ENCODE peak calls at places on chromosomes 6 and 20, in seven cellular contexts. E is coronary artery, M is type B pancreatic cell, N is HFFc6, Y is PC-9, A is AG09309, Z is fibroblast of mammary gland. F is an unnamed sample.

GRCh38 chr6:12585497-12585958 is 131.0 kb upstream of the PHACTR1 start:
- DNase-seq in Z (no peak), M (no peak), Y (no peak), A (no peak), N (no peak), E (no peak), F (no peak)

GRCh38 chr20:21505161-21505809 is 8.6 kb downstream of the NKX2-2 start:
- DNase-seq in E (peak; percentile 73), N (peak; percentile 25), A (no peak), Z (peak; percentile 56), M (peak; percentile 90), Y (peak; percentile 54), F (peak; percentile 53)

GRCh38 chr6:3340358-3340798 is 81.6 kb downstream of the PSMG4 start:
- DNase-seq in N (no peak), A (no peak), M (no peak), Z (peak; percentile 85), E (no peak), Y (no peak), F (no peak)

GRCh38 chr6:11196511-11197174 is 35.8 kb downstream of the NEDD9 start:
- DNase-seq in N (peak; percentile 85), E (no peak), A (peak; percentile 76), Z (peak; percentile 34), M (no peak), Y (no peak), F (no peak)

GRCh38 chr20:5197270-5197827 is 70.5 kb downstream of the CDS2 start:
- DNase-seq in E (no peak), A (no peak), Z (no peak), Y (no peak), M (no peak), N (no peak), F (no peak)

GRCh38 chr6:1686117-1687098 is 76.7 kb downstream of the FOXC1 start:
- DNase-seq in M (no peak), N (peak; percentile 98), Y (peak; percentile 70), A (peak; percentile 98), E (no peak), Z (peak; percentile 94), F (peak; percentile 42)

GRCh38 chr6:143176090-143177021 is 115.7 kb downstream of the AIG1 start:
- DNase-seq in E (no peak), M (no peak), A (peak; percentile 89), Y (peak; percentile 9), Z (peak; percentile 90), N (peak; percentile 96), F (no peak)

GRCh38 chr6:2959909-2960719 is 11.3 kb downstream of the SERPINB6 start:
- DNase-seq in A (peak; percentile 47), N (peak; percentile 88), Y (no peak), Z (peak; percentile 81), E (no peak), M (no peak), F (peak; percentile 20)

GRCh38 chr6:163958646-163959045 is 544.1 kb downstream of the QKI start:
- DNase-seq in E (no peak), Y (no peak), M (no peak), Z (no peak), A (no peak), N (peak; percentile 13), F (peak; percentile 23)

GRCh38 chr20:57986776-57987175 is 241.7 kb downstream of the ANKRD60 start:
- DNase-seq in Y (no peak), A (no peak), N (no peak), E (no peak), M (no peak), Z (no peak), F (no peak)

DNA sequence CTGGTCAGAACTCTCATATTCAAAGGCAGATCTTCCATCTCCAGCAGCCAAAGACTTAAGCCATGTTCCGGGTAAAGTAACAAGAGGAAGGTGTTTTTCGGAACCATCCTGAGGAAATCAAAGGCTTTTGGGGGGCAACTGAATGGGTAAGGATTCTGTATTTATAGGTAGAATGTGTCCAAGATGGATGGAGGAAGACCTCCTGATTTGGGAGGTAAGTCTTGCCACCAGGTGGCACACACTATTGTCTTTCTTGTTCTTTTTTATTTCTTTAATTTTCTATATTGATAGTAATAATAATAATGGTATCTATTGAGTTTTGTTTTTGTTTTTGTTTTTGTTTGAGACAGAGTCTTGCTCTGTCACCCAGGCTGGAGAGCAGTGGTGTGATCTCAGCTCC is 53.0 kb upstream of the UBR2 start:
- DNase-seq in Z (no peak), N (no peak), E (no peak), M (no peak), A (no peak), Y (no peak), F (no peak)
- TF ChIP-seq CTCF in Z (no peak), N (peak; percentile 51), E (no peak), M (no peak), A (no peak), Y (peak; percentile 28), F (no peak)

GRCh38 chr20:56343861-56344381 is 14.9 kb upstream of the FAM210B start:
- DNase-seq in E (no peak), Z (peak; percentile 46), N (peak; percentile 18), Y (peak; percentile 17), A (no peak), M (peak; percentile 81), F (peak; percentile 73)
- TF ChIP-seq CTCF in E (no peak), Z (peak; percentile 59), N (peak; percentile 85), Y (peak; percentile 48), A (peak; percentile 70), M (peak; percentile 96), F (peak; percentile 72)

GRCh38 chr6:88238065-88238464 is 71.9 kb upstream of the CNR1 start:
- DNase-seq in Z (peak; percentile 14), M (no peak), A (no peak), N (no peak), E (no peak), Y (no peak), F (peak; percentile 38)
- TF ChIP-seq CTCF in Z (peak; percentile 29), M (peak; percentile 55), A (peak; percentile 2), N (no peak), E (no peak), Y (peak; percentile 22), F (no peak)

DNA sequence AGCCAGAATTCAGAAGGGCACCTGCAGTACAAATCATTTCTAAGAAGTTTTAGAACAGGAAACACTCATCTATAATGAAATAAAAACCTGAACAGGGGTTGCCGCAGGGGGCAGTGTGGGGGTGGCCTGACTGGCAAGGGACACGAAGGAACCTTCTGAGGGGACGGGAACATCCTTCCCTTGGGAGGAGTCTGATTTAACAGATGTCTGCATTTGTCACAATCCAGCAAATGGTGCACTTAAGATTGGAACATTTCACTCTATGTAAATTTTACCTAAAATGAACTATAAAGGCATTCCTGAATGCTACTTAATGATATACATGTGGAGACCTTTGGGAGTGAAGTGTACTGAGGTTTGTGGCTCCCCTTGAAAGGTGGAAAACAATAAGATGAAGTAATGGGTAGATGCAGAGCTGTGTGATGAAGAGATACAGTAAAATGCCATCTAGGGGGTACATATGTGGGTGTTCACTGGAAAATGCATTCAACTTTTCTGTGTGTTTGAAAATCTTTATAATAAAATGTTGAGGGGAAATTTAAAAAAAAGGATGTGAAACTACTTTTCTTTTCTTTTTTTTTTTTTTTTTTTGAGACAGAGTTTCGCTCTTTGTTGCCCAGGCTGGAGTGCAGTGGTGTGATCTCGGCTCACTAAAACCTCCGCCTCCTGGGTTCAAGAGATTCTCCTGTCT is 89.5 kb downstream of the SNX5 start:
- DNase-seq in A (no peak), M (no peak), N (no peak), E (no peak), Y (no peak), Z (no peak), F (no peak)
- TF ChIP-seq CTCF in A (no peak), M (no peak), N (peak; percentile 52), E (no peak), Y (no peak), Z (peak; percentile 2), F (no peak)

GRCh38 chr6:113457751-113458150 is 399.4 kb upstream of the MARCKS start:
- DNase-seq in N (no peak), M (no peak), A (no peak), E (no peak), Y (no peak), Z (no peak), F (no peak)

GRCh38 chr6:113458368-113459010 is 398.7 kb upstream of the MARCKS start:
- DNase-seq in E (no peak), Z (no peak), M (no peak), A (no peak), Y (no peak), N (no peak), F (no peak)

GRCh38 chr6:113464959-113465358 is 392.2 kb upstream of the MARCKS start:
- DNase-seq in A (no peak), Z (peak; percentile 91), M (no peak), E (no peak), N (peak; percentile 61), Y (no peak), F (peak; percentile 9)

GRCh38 chr6:113464536-113464935 is 392.6 kb upstream of the MARCKS start:
- DNase-seq in Y (no peak), E (no peak), Z (no peak), A (no peak), N (no peak), M (no peak), F (no peak)

GRCh38 chr6:113461153-113461897 is 395.8 kb upstream of the MARCKS start:
- DNase-seq in Y (no peak), N (no peak), A (no peak), M (no peak), E (no peak), Z (peak; percentile 41), F (no peak)
- TF ChIP-seq CTCF in Y (peak; percentile 30), N (peak; percentile 52), A (peak; percentile 32), M (peak; percentile 63), E (no peak), Z (peak; percentile 27), F (no peak)

GRCh38 chr6:13711726-13712484 is at the start of gene RANBP9:
- DNase-seq in A (peak; percentile 50), E (peak; percentile 94), N (peak; percentile 75), M (peak; percentile 89), Z (peak; percentile 83), Y (peak; percentile 93), F (peak; percentile 88)
- TF ChIP-seq CTCF in A (no peak), E (no peak), N (no peak), M (no peak), Z (no peak), Y (no peak), F (no peak)